ENCODE peak calls at places on chromosomes 1 and 21, in four cellular contexts. Y is GM12865, Q is transverse colon, D is GM20000. H is an unnamed sample.

GRCh38 chr1:21332691-21333449 is 42.6 kb upstream of the ECE1 start:
- DNase-seq in Y (no peak), Q (peak), D (no peak), H (no peak)

GRCh38 chr1:57620589-57620988 is 196.7 kb upstream of the DAB1 start:
- DNase-seq in Y (no peak), Q (no peak), D (no peak), H (no peak)

GRCh38 chr21:44370027-44370735 is 16.8 kb downstream of the TRPM2 start:
- DNase-seq in Y (no peak), Q (no peak), D (no peak), H (no peak)

GRCh38 chr1:117732956-117733355 is 127.1 kb downstream of the TENT5C start:
- DNase-seq in Y (no peak), Q (no peak), D (no peak), H (no peak)

GRCh38 chr1:202165267-202165941 is 5.0 kb upstream of the PTPN7 start:
- DNase-seq in Y (no peak), Q (no peak), D (no peak), H (no peak)

GRCh38 chr1:25148673-25149300 is 83.5 kb downstream of the SYF2 start:
- DNase-seq in Y (peak), Q (peak), D (peak), H (no peak)

GRCh38 chr1:204469304-204469703 is 25.3 kb downstream of the PIK3C2B start:
- DNase-seq in Y (no peak), Q (no peak), D (no peak), H (no peak)

GRCh38 chr1:224615861-224616760 is at the start of gene CNIH3:
- DNase-seq in Y (no peak), Q (no peak), D (peak), H (no peak)

GRCh38 chr1:167819849-167820683 is 93.9 kb downstream of the ADCY10 start:
- DNase-seq in Y (peak), Q (peak), D (peak), H (peak)

GRCh38 chr1:53588053-53588779 is 129.0 kb downstream of the DMRTB1 start:
- DNase-seq in Y (no peak), Q (no peak), D (no peak), H (no peak)

GRCh38 chr1:208159542-208160258 is 84.5 kb downstream of the PLXNA2 start:
- DNase-seq in Y (no peak), Q (no peak), D (no peak), H (no peak)

GRCh38 chr21:32520885-32521735 is 64.2 kb downstream of the TCP10L start:
- DNase-seq in Y (no peak), Q (peak), D (no peak), H (no peak)

GRCh38 chr1:147760481-147761260 is at the start of gene GJA5:
- DNase-seq in Y (no peak), Q (no peak), D (no peak), H (no peak)

GRCh38 chr1:89942014-89942413 is 52.9 kb upstream of the ZNF326 start:
- DNase-seq in Y (no peak), Q (no peak), D (no peak), H (no peak)

DNA sequence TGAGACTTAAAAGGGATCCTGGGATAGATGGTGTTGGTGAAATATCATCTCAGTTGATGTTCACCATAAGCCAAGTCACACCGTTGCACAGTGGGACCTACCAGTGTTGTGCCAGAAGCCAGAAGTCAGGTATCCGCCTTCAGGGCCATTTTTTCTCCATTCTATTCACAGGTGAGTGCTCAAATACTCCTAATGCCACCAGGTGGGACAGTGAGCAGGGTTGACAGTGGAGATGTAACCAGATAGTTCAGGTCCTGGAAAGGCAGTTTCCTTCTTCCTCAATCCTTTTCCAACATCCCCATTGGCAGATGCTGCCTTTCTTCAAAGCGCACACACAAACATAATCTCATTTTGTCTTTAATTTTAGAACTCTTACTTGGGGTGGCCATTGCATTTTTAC is 11.6 kb downstream of the CD160 start:
- DNase-seq in Y (no peak), Q (no peak), D (no peak), H (no peak)
- TF ChIP-seq CTCF in Y (no peak), Q (no peak), D (no peak), H (no peak)

DNA sequence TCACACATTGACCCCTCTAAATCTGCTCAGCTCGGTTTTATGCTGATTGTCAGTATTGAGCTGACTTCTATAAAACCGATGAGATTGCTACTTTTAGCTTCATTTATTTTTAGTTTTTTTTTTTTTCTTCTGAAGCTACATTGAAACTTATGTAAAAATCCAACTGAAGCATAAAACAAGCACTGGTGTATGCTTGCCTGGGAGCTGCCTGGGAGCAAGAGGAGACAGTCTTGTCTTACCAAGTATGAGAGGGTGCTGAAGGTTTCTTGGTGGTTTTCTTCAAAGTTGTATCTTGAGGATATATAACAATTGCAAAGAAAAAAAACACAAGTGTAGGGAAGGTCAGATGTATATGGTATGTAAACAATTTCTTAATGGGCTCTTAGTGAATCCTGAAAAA is 4.3 kb downstream of the RWDD3 start:
- DNase-seq in Y (no peak), Q (no peak), D (no peak), H (no peak)
- TF ChIP-seq CTCF in Y (no peak), Q (no peak), D (no peak), H (no peak)

GRCh38 chr1:170765712-170766330 is 101.9 kb downstream of the PRRX1 start:
- DNase-seq in Y (peak), Q (no peak), D (no peak), H (no peak)
- TF ChIP-seq CTCF in Y (peak), Q (no peak), D (no peak), H (no peak)

DNA sequence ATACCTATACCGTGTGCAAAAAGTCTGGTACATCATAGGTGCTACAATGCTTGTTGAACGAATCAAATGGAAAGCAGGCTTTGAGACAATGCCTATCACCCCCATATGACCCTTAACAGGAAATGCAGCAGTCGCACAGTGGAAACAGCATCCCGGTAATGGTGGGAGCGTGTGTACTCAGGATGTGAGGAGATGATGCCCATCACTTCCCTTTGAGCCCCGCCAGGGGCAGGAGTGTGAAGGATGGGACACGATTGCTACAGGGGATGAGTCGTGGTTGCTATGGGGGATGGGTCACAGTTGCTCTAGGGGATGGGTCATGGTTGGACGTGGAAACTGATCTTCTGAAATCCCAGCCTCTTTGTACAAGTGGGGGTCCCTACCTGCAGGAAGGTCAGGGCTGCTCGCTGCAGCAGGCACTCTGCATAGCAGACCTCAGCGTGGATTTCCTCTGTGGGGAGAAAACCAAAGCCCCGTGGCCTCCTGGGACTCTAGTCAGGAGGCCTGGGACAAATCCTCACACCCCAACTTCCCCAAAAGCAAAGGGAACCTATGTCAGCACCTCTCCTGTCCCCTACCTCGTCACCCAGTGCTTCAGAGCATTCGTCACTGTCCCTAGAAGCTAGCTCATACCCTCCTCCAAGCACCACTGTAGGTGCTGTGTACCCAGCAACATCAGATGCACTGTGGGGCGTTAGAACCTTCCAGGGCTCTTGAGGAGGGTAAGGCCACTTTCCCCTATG is 19.3 kb downstream of the TTC39A start:
- DNase-seq in Y (no peak), Q (no peak), D (no peak), H (no peak)
- TF ChIP-seq CTCF in Y (no peak), Q (no peak), D (no peak), H (no peak)

GRCh38 chr1:152487871-152488270 is 22.7 kb upstream of the LCE5A start:
- DNase-seq in Y (no peak), Q (no peak), D (no peak), H (no peak)

GRCh38 chr1:152481869-152482664 is 28.5 kb upstream of the LCE5A start:
- DNase-seq in Y (no peak), Q (peak), D (no peak), H (no peak)

DNA sequence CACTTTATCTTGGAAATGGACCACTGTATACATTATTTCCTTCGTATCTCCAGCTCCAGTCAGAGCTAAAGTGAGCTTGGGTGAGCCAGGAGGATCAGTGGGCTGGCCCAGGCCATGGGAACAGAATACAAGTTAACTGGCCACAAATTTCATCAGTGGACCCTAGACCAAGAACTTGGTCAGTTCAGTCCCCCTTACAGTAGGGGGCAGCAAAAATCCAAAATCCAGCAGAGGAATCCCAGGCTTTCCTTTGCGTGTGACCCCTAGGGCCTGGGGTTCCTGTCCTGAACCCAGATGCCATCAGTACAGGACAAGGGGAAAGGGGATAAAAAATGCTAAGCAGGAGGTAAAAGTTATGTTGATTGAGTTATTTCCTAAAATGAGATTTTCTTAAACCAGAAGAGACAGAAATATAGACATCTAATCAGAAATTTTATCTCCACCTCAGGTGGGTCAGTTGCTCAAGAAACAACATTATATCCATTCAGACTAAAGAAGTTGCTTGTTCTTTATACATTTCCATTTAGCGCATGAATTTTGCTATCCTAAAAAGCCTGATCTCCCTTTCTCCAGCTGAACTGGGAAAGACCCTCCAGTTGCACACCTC is 24.1 kb upstream of the LCE5A start:
- DNase-seq in Y (no peak), Q (no peak), D (peak), H (no peak)
- TF ChIP-seq CTCF in Y (peak), Q (peak), D (peak), H (no peak)

DNA sequence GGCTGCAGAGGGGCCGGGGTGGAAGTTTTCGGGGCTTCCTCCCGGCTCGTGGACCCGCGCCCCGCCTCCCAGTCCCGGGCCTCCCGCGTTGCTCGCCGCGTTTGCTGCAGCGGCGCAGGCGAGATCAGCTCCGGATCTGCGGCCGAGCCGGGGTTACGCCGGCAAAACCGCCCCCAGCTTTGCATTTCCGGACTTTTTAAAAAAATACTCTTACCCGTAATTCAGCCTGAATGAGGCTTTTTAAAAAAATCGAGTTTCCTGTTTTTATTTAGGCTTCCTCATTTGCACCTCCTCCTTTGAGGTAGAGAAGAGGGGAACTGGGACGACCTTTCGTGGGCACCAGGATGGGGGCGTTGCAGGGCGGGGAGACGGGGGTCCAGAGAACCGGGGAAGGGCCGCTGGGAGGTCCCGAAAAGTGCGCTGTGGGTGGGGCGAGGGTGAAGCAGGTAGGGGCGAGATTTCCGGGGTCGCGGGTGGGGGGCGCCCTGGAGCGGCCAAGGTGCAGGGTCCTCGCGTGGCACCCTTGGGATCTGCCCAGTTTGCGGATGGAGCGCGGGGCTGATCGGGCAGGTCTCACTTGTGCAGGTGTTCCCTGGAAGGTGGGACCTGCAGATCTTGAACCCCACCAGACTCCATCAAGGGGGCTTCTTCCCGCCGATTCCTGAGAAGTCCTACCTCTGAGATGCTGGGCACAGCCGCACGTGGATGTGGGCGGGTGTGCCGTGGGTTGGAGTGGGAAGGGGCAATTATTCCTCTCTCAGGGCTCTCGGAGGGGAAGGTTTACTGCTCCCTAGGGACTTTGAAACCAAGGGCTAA is 1.1 kb downstream of the PIK3CD start:
- DNase-seq in Y (peak), Q (peak), D (peak), H (peak)
- TF ChIP-seq CTCF in Y (peak), Q (no peak), D (no peak), H (no peak)

GRCh38 chr1:100721502-100722205 is 2.1 kb downstream of the VCAM1 start:
- DNase-seq in Y (no peak), Q (peak), D (no peak), H (no peak)
- TF ChIP-seq CTCF in Y (no peak), Q (no peak), D (no peak), H (no peak)

GRCh38 chr1:158117854-158118691 is 62.6 kb upstream of the CD1D start:
- DNase-seq in Y (peak), Q (peak), D (peak), H (peak)
- TF ChIP-seq CTCF in Y (peak), Q (peak), D (peak), H (no peak)

GRCh38 chr1:24045766-24046165 is 65.6 kb upstream of the SRSF10 start:
- DNase-seq in Y (no peak), Q (no peak), D (no peak), H (no peak)

GRCh38 chr1:24049709-24050108 is 62.2 kb downstream of the MYOM3 start:
- DNase-seq in Y (no peak), Q (no peak), D (no peak), H (no peak)

GRCh38 chr1:24048205-24048869 is 63.6 kb downstream of the MYOM3 start:
- DNase-seq in Y (no peak), Q (no peak), D (no peak), H (no peak)

GRCh38 chr1:24043345-24044032 is 63.4 kb upstream of the SRSF10 start:
- DNase-seq in Y (peak), Q (no peak), D (no peak), H (no peak)

DNA sequence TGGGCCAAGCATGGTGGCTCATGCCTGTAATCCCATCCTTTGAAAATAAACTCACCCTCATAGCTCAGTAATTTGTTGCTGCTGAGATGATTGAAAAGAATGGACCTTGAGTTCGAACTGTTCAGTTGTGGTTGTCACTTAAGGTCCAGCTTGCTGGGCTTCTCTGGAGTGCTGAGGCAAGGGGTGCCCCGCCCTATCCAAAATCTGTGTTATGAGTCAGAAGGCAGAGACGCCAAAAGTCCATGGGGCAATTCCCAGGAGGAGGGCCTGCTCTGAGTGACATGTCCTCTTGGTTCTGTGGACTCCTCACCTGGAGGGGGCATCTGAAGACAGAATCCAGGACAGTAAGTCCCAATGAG is 64.9 kb downstream of the MYOM3 start:
- DNase-seq in Y (no peak), Q (peak), D (no peak), H (no peak)
- TF ChIP-seq CTCF in Y (no peak), Q (no peak), D (no peak), H (no peak)

GRCh38 chr1:64062941-64063581 is 140.4 kb upstream of the UBE2U start:
- DNase-seq in Y (no peak), Q (no peak), D (no peak), H (no peak)

GRCh38 chr1:64059556-64059955 is 143.9 kb upstream of the UBE2U start:
- DNase-seq in Y (no peak), Q (no peak), D (no peak), H (no peak)

GRCh38 chr1:64062529-64062928 is 140.9 kb upstream of the UBE2U start:
- DNase-seq in Y (no peak), Q (no peak), D (no peak), H (no peak)

GRCh38 chr1:64061430-64062104 is 141.9 kb upstream of the UBE2U start:
- DNase-seq in Y (no peak), Q (no peak), D (no peak), H (no peak)

GRCh38 chr1:64060611-64061302 is 142.7 kb upstream of the UBE2U start:
- DNase-seq in Y (no peak), Q (no peak), D (no peak), H (no peak)
- TF ChIP-seq CTCF in Y (no peak), Q (no peak), D (no peak), H (no peak)